ENCODE peak calls at places on chromosomes 16 and 17, in six cellular contexts. M is HCT116, O is A549, H is esophagus muscularis mucosa, P is endothelial cell, G is AG09319. X is an unnamed sample.

GRCh38 chr16:81745704-81746558 is 33.2 kb upstream of the PLCG2 start:
- DNase-seq in M (peak; percentile 42), O (peak; percentile 65), P (peak; percentile 64), G (no peak), H (no peak), X (peak; percentile 47)

GRCh38 chr17:68642118-68642412 is 40.9 kb upstream of the FAM20A start:
- DNase-seq in G (no peak), M (no peak), P (no peak), H (no peak), O (no peak), X (no peak)

GRCh38 chr17:64641499-64641898 is 20.6 kb downstream of the SMURF2 start:
- DNase-seq in H (no peak), M (no peak), G (peak; percentile 78), P (no peak), O (peak; percentile 53), X (peak; percentile 42)

GRCh38 chr16:54444851-54445523 is 158.4 kb upstream of the IRX3 start:
- DNase-seq in O (no peak), H (no peak), M (no peak), G (no peak), P (no peak), X (no peak)

GRCh38 chr17:5282639-5283217 is 644 bp downstream of the RABEP1 start:
- DNase-seq in O (peak; percentile 47), M (no peak), P (no peak), G (no peak), H (no peak), X (peak; percentile 13)

GRCh38 chr16:8878523-8878911 is 3.6 kb upstream of the LITAFD start:
- DNase-seq in M (no peak), O (peak; percentile 51), H (no peak), G (no peak), P (no peak), X (peak; percentile 94)

GRCh38 chr17:8292639-8293395 is 2.4 kb downstream of the SLC25A35 start:
- DNase-seq in O (no peak), M (no peak), G (no peak), P (no peak), H (no peak), X (no peak)

GRCh38 chr17:14409292-14409691 is 108.4 kb downstream of the HS3ST3B1 start:
- DNase-seq in M (no peak), P (no peak), H (no peak), G (no peak), O (no peak), X (no peak)

GRCh38 chr16:2990891-2991290 is 10.6 kb upstream of the PKMYT1 start:
- DNase-seq in O (no peak), H (no peak), M (no peak), G (no peak), P (no peak), X (no peak)

GRCh38 chr17:11852911-11853310 is 144.4 kb downstream of the ZNF18 start:
- DNase-seq in H (no peak), G (no peak), O (no peak), P (no peak), M (no peak), X (peak; percentile 7)

GRCh38 chr16:3047387-3047720 is 993 bp downstream of the MMP25 start:
- DNase-seq in M (no peak), P (no peak), H (no peak), O (no peak), G (no peak), X (no peak)

GRCh38 chr17:44795928-44796327 is 34.2 kb downstream of the GJC1 start:
- DNase-seq in H (no peak), O (no peak), G (no peak), M (no peak), P (no peak), X (no peak)

GRCh38 chr17:66737524-66737923 is 97.4 kb upstream of the CACNG5 start:
- DNase-seq in O (no peak), H (no peak), G (peak; percentile 35), P (peak; percentile 36), M (no peak), X (no peak)

GRCh38 chr16:4944333-4945281 is 7.7 kb upstream of the PPL start:
- DNase-seq in G (peak; percentile 93), P (no peak), M (peak; percentile 84), H (peak; percentile 97), O (peak; percentile 94), X (peak; percentile 95)

GRCh38 chr17:7830616-7831015 is 3.4 kb upstream of the KDM6B start:
- DNase-seq in M (no peak), P (no peak), G (no peak), H (no peak), O (no peak), X (no peak)

GRCh38 chr16:89945654-89946053 is 2.9 kb upstream of the DEF8 start:
- DNase-seq in M (no peak), H (no peak), O (no peak), P (no peak), G (no peak), X (peak; percentile 42)
- TF ChIP-seq CTCF in M (no peak), H (no peak), O (no peak), P (no peak), G (no peak), X (peak; percentile 11)

GRCh38 chr17:3647769-3648540 is 11.4 kb downstream of the CTNS start:
- DNase-seq in O (peak; percentile 80), P (peak; percentile 73), H (no peak), M (peak; percentile 7), G (no peak), X (peak; percentile 77)
- TF ChIP-seq CTCF in O (peak; percentile 55), P (no peak), H (no peak), M (peak; percentile 41), G (peak; percentile 57), X (peak; percentile 72)

GRCh38 chr17:75404223-75404738 is 1.2 kb downstream of the GRB2 start:
- DNase-seq in G (peak; percentile 50), M (peak; percentile 69), P (peak; percentile 61), H (no peak), O (peak; percentile 86), X (peak; percentile 80)
- TF ChIP-seq CTCF in G (peak; percentile 95), M (peak; percentile 94), P (peak; percentile 55), H (peak; percentile 64), O (peak; percentile 78), X (peak; percentile 97)

GRCh38 chr17:61321344-61321743 is 78.3 kb upstream of the TBX2 start:
- DNase-seq in O (no peak), P (no peak), G (no peak), M (no peak), H (no peak), X (no peak)

GRCh38 chr17:61316633-61317032 is 83.0 kb upstream of the TBX2 start:
- DNase-seq in O (no peak), G (no peak), P (no peak), M (no peak), H (no peak), X (no peak)

GRCh38 chr17:61318684-61319098 is 81.0 kb upstream of the TBX2 start:
- DNase-seq in O (no peak), G (no peak), M (no peak), H (no peak), P (no peak), X (no peak)

GRCh38 chr17:61314368-61315078 is 85.1 kb upstream of the TBX2 start:
- DNase-seq in M (no peak), H (no peak), P (no peak), O (no peak), G (no peak), X (peak; percentile 80)

DNA sequence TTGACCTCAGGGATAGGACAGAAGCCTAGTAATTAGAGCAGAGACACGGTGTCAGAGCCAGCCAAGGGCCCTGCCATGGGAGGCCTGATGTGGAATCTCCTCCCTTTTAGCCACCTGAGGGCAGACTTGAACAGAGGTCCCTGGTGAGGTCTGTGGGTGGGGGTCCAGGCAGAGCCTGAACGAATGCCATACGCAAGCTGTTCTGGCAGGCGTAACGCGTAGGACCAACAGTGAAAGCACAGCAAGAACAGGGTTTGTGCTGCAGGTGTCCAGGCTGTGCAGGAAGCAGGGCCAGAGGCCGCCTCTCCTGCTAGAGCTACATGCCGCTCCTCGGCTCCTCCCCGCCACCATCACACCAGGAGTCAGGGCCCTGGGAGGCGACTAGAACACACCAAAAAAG is 81.9 kb upstream of the TBX2 start:
- DNase-seq in P (no peak), G (no peak), O (no peak), M (no peak), H (no peak), X (no peak)
- TF ChIP-seq CTCF in P (no peak), G (no peak), O (no peak), M (no peak), H (no peak), X (no peak)

DNA sequence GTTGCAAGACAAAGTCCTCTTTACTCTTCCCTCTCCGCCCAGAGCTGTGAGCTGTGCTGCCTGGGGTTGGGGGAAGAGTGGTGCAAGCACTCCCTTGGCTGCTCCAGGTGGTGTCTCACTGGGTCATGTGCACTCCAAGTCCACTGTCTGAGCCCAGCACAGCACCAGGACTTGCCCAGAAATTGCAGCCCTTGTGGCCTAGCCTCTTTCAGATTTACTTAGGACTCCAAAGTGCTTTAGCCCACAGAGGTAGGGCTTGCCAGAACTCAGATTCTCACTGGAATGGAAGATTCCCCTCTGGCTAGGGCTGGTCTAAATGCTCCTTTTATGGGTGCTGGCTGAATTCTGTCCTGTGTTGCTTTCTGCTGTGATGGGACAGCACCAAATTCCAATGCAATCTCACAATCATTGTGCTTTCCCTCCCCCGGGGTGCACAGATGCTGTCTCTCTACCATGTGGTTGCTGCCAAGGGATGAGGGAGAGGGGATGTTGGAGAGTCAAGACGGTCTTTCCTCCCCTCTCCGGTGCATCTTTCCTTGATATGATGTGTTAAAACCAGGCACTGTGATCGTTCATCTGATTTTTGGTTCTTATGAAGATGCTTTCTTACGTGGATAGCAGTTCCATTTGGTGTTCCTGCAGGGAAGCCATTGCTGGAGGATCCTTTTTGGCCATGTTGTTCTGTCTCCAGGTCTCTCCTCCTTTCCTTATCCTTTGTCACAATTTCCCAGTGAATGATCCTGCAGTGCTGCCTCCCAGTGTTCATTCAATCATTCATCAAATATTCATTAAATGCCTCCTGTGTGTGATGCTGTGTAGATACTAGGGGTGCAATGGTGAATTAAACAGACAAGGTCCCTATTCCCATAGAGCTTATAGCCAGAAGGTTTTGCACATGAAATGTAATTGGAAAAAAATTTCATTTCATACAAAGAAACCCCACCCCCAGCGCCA is 216.3 kb downstream of the SPECC1 start:
- DNase-seq in G (no peak), P (no peak), O (peak; percentile 25), H (no peak), M (no peak), X (no peak)
- TF ChIP-seq CTCF in G (peak; percentile 5), P (no peak), O (peak; percentile 45), H (no peak), M (peak; percentile 24), X (peak; percentile 22)

DNA sequence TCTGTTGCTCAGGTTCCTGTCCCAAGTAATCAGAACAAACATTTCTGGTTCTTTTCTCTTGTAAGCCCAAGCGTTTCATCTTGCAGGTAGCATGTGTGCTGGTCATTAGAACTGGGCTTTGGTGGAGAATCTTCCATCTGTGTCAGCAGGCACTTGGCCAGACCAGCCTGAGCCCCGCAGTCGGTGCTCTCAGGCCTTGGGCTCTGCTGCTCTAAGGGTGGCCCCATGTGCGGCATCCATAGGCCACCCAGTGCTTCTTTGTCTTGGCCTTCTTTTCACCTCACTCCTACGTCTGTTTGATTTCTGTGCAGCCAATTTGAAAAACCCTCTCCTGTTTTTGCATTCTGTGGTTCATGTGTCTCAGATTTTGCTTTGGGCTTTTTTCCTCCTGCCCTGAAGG is 51.6 kb downstream of the PLD6 start:
- DNase-seq in G (no peak), P (no peak), O (no peak), H (no peak), M (no peak), X (no peak)
- TF ChIP-seq CTCF in G (no peak), P (no peak), O (no peak), H (no peak), M (no peak), X (no peak)

GRCh38 chr17:22515599-22515998 is 823.3 kb downstream of the KCNJ18 start:
- DNase-seq in P (no peak), H (no peak), G (no peak), M (no peak), O (no peak), X (no peak)
- TF ChIP-seq CTCF in P (no peak), H (no peak), G (no peak), M (no peak), O (no peak), X (no peak)

GRCh38 chr16:87707097-87707496 is 58.7 kb downstream of the KLHDC4 start:
- DNase-seq in P (no peak), O (no peak), G (no peak), H (no peak), M (no peak), X (no peak)
- TF ChIP-seq CTCF in P (no peak), O (no peak), G (no peak), H (no peak), M (no peak), X (no peak)

X was measured in epithelial cell of esophagus.